ENCODE peak calls at places on chromosomes 12 and 14, in five cellular contexts. One of them, this sample, is unnamed.

GRCh38 chr12:89185889-89186288 is 166.4 kb downstream of the DUSP6 start:
- DNase-seq in stomach: no peak
- DNase-seq in endothelial cell of umbilical vein: no peak
- DNase-seq in GM23338: no peak
- DNase-seq in Panc1: no peak
- DNase-seq in this sample: no peak

GRCh38 chr12:75878382-75878720 is 153.2 kb downstream of the PHLDA1 start:
- DNase-seq in stomach: no peak
- DNase-seq in endothelial cell of umbilical vein: peak; percentile 68
- DNase-seq in GM23338: no peak
- DNase-seq in Panc1: no peak
- DNase-seq in this sample: no peak

GRCh38 chr14:103427485-103428443 is 42.5 kb downstream of the MARK3 start:
- DNase-seq in stomach: no peak
- DNase-seq in endothelial cell of umbilical vein: peak; percentile 14
- DNase-seq in GM23338: peak; percentile 83
- DNase-seq in Panc1: no peak
- DNase-seq in this sample: no peak

GRCh38 chr12:95277139-95277538 is 59.5 kb downstream of the VEZT start:
- DNase-seq in stomach: no peak
- DNase-seq in endothelial cell of umbilical vein: peak; percentile 96
- DNase-seq in GM23338: no peak
- DNase-seq in Panc1: no peak
- DNase-seq in this sample: no peak

GRCh38 chr14:99157676-99158075 is 114.3 kb downstream of the BCL11B start:
- DNase-seq in stomach: peak; percentile 7
- DNase-seq in endothelial cell of umbilical vein: no peak
- DNase-seq in GM23338: no peak
- DNase-seq in Panc1: no peak
- DNase-seq in this sample: no peak

GRCh38 chr14:74941676-74942097 is 13.7 kb downstream of the PGF start:
- DNase-seq in stomach: no peak
- DNase-seq in endothelial cell of umbilical vein: peak; percentile 53
- DNase-seq in GM23338: no peak
- DNase-seq in Panc1: no peak
- DNase-seq in this sample: peak; percentile 84

GRCh38 chr12:47779301-47779942 is 6.4 kb downstream of the SLC48A1 start:
- DNase-seq in stomach: peak; percentile 92
- DNase-seq in endothelial cell of umbilical vein: peak; percentile 88
- DNase-seq in GM23338: peak; percentile 97
- DNase-seq in Panc1: peak; percentile 76
- DNase-seq in this sample: peak; percentile 94

GRCh38 chr14:23123419-23123818 is 4.4 kb upstream of the CEBPE start:
- DNase-seq in stomach: peak; percentile 93
- DNase-seq in endothelial cell of umbilical vein: no peak
- DNase-seq in GM23338: no peak
- DNase-seq in Panc1: no peak
- DNase-seq in this sample: peak; percentile 76

GRCh38 chr12:57693317-57693658 is 644 bp upstream of the OS9 start:
- DNase-seq in stomach: no peak
- DNase-seq in endothelial cell of umbilical vein: no peak
- DNase-seq in GM23338: peak; percentile 6
- DNase-seq in Panc1: no peak
- DNase-seq in this sample: no peak

GRCh38 chr12:47973870-47974269 is 10.5 kb downstream of the TMEM106C start:
- DNase-seq in stomach: no peak
- DNase-seq in endothelial cell of umbilical vein: no peak
- DNase-seq in GM23338: no peak
- DNase-seq in Panc1: no peak
- DNase-seq in this sample: no peak

GRCh38 chr12:74170645-74171477 is 366.8 kb upstream of the ATXN7L3B start:
- DNase-seq in stomach: no peak
- DNase-seq in endothelial cell of umbilical vein: no peak
- DNase-seq in GM23338: no peak
- DNase-seq in Panc1: no peak
- DNase-seq in this sample: peak; percentile 51

GRCh38 chr12:121145221-121145620 is 12.5 kb downstream of the P2RX7 start:
- DNase-seq in stomach: no peak
- DNase-seq in endothelial cell of umbilical vein: peak; percentile 34
- DNase-seq in GM23338: no peak
- DNase-seq in Panc1: no peak
- DNase-seq in this sample: no peak

GRCh38 chr14:68386446-68386845 is 406.4 kb downstream of the ZFP36L1 start:
- DNase-seq in stomach: no peak
- DNase-seq in endothelial cell of umbilical vein: no peak
- DNase-seq in GM23338: no peak
- DNase-seq in Panc1: no peak
- DNase-seq in this sample: no peak

GRCh38 chr14:98867726-98868125 is 404.3 kb downstream of the BCL11B start:
- DNase-seq in stomach: no peak
- DNase-seq in endothelial cell of umbilical vein: no peak
- DNase-seq in GM23338: no peak
- DNase-seq in Panc1: no peak
- DNase-seq in this sample: no peak

GRCh38 chr12:49190317-49190716 is 1.4 kb upstream of the TUBA1A start:
- DNase-seq in stomach: no peak
- DNase-seq in endothelial cell of umbilical vein: no peak
- DNase-seq in GM23338: peak; percentile 38
- DNase-seq in Panc1: no peak
- DNase-seq in this sample: no peak

GRCh38 chr14:71361335-71361734 is 454.1 kb downstream of the PCNX1 start:
- DNase-seq in stomach: no peak
- DNase-seq in endothelial cell of umbilical vein: no peak
- DNase-seq in GM23338: no peak
- DNase-seq in Panc1: no peak
- DNase-seq in this sample: no peak

GRCh38 chr14:75566321-75566720 is 12.1 kb upstream of the FLVCR2 start:
- DNase-seq in stomach: no peak
- DNase-seq in endothelial cell of umbilical vein: no peak
- DNase-seq in GM23338: no peak
- DNase-seq in Panc1: peak; percentile 72
- DNase-seq in this sample: no peak

GRCh38 chr12:67006612-67007011 is 262.5 kb upstream of the CAND1 start:
- DNase-seq in stomach: no peak
- DNase-seq in endothelial cell of umbilical vein: no peak
- DNase-seq in GM23338: no peak
- DNase-seq in Panc1: no peak
- DNase-seq in this sample: no peak

GRCh38 chr12:102021540-102022246 is 40.1 kb downstream of the WASHC3 start:
- DNase-seq in stomach: no peak
- DNase-seq in endothelial cell of umbilical vein: no peak
- DNase-seq in GM23338: no peak
- DNase-seq in Panc1: no peak
- DNase-seq in this sample: no peak

GRCh38 chr12:9076733-9077575 is 38.8 kb downstream of the A2M start:
- DNase-seq in stomach: no peak
- DNase-seq in endothelial cell of umbilical vein: no peak
- DNase-seq in GM23338: peak; percentile 2
- DNase-seq in Panc1: no peak
- DNase-seq in this sample: no peak
- TF ChIP-seq POLR2AphosphoS5 in stomach: no peak
- TF ChIP-seq POLR2AphosphoS5 in endothelial cell of umbilical vein: no peak
- TF ChIP-seq POLR2AphosphoS5 in GM23338: no peak
- TF ChIP-seq POLR2AphosphoS5 in Panc1: no peak
- TF ChIP-seq POLR2AphosphoS5 in this sample: no peak

GRCh38 chr12:93415723-93416464 is 25.9 kb downstream of the UBE2N start:
- DNase-seq in stomach: no peak
- DNase-seq in endothelial cell of umbilical vein: no peak
- DNase-seq in GM23338: no peak
- DNase-seq in Panc1: no peak
- DNase-seq in this sample: no peak
- H3K27ac ChIP-seq in stomach: no peak overlapping the region
- H3K27ac ChIP-seq in endothelial cell of umbilical vein: no peak overlapping the region
- H3K27ac ChIP-seq in GM23338: no peak overlapping the region
- H3K27ac ChIP-seq in Panc1: no peak overlapping the region
- H3K27ac ChIP-seq in this sample: no peak overlapping the region

GRCh38 chr14:65168840-65169239 is 66.5 kb upstream of the MAX start:
- DNase-seq in stomach: no peak
- DNase-seq in endothelial cell of umbilical vein: no peak
- DNase-seq in GM23338: peak; percentile 27
- DNase-seq in Panc1: no peak
- DNase-seq in this sample: no peak
- H3K4me3 ChIP-seq in stomach: no peak overlapping the region
- H3K4me3 ChIP-seq in endothelial cell of umbilical vein: no peak overlapping the region
- H3K4me3 ChIP-seq in GM23338: no peak overlapping the region
- H3K4me3 ChIP-seq in Panc1: no peak overlapping the region
- H3K4me3 ChIP-seq in this sample: no peak overlapping the region

GRCh38 chr12:124774054-124774461 is 89.6 kb downstream of the SCARB1 start:
- DNase-seq in stomach: no peak
- DNase-seq in endothelial cell of umbilical vein: no peak
- DNase-seq in GM23338: no peak
- DNase-seq in Panc1: no peak
- DNase-seq in this sample: no peak
- TF ChIP-seq POLR2AphosphoS5 in stomach: no peak
- TF ChIP-seq POLR2AphosphoS5 in endothelial cell of umbilical vein: no peak
- TF ChIP-seq POLR2AphosphoS5 in GM23338: no peak
- TF ChIP-seq POLR2AphosphoS5 in Panc1: no peak
- TF ChIP-seq POLR2AphosphoS5 in this sample: no peak

DNA sequence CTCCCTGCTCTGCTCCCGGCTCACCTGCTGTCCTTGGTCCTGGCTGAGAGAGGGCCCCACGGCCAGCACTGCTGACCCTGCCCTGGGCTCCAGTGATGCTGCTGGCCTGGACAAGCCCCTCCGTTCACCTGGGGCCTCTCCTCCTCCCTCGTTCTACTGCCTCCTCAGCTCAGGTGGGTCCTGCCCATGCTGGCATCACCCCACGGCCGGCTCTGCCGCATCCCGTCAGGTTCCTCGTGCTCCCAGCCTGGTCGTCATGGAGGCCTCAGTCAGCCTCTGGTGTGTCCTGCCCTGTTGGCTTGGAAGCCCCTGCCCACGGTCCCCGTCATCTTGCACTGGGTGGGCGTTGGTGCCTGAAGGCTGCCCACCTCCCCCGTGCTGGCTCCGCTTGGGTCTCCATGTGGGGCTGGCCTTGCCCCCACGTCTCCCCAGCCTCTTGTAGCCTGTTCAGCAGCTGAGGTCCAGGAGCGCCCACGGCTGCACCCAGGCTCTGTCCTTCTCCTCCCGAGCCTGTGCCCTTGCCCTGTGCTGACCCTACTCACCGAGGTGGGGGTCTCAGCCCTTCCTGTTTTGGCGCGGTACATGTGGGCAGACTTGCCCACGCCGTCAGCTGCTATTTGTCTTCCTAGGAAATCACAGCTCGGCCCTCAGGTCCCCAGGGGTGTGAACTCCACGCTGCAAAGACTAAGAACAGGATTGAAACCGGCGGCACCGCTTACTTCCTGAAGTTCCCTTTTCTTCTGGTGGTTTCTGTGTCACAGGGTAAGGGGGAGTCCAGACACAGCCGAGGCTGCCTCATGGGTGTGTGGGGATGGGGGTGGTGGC is 121.6 kb downstream of the TMEM121 start:
- DNase-seq in stomach: no peak
- DNase-seq in endothelial cell of umbilical vein: no peak
- DNase-seq in GM23338: no peak
- DNase-seq in Panc1: no peak
- DNase-seq in this sample: no peak
- H3K27ac ChIP-seq in stomach: no peak overlapping the region
- H3K27ac ChIP-seq in endothelial cell of umbilical vein: no peak overlapping the region
- H3K27ac ChIP-seq in GM23338: no peak overlapping the region
- H3K27ac ChIP-seq in Panc1: no peak overlapping the region
- H3K27ac ChIP-seq in this sample: no peak overlapping the region

GRCh38 chr14:33796356-33796755 is 154.5 kb downstream of the EGLN3 start:
- DNase-seq in stomach: no peak
- DNase-seq in endothelial cell of umbilical vein: no peak
- DNase-seq in GM23338: no peak
- DNase-seq in Panc1: no peak
- DNase-seq in this sample: no peak

GRCh38 chr14:33791971-33792370 is 158.9 kb downstream of the EGLN3 start:
- DNase-seq in stomach: no peak
- DNase-seq in endothelial cell of umbilical vein: no peak
- DNase-seq in GM23338: no peak
- DNase-seq in Panc1: no peak
- DNase-seq in this sample: no peak

GRCh38 chr14:33792387-33793368 is 158.2 kb downstream of the EGLN3 start:
- DNase-seq in stomach: peak; percentile 85
- DNase-seq in endothelial cell of umbilical vein: peak; percentile 80
- DNase-seq in GM23338: peak; percentile 85
- DNase-seq in Panc1: peak; percentile 25
- DNase-seq in this sample: peak; percentile 90

GRCh38 chr14:33794791-33795300 is 156.0 kb downstream of the EGLN3 start:
- DNase-seq in stomach: no peak
- DNase-seq in endothelial cell of umbilical vein: peak; percentile 7
- DNase-seq in GM23338: no peak
- DNase-seq in Panc1: no peak
- DNase-seq in this sample: no peak

DNA sequence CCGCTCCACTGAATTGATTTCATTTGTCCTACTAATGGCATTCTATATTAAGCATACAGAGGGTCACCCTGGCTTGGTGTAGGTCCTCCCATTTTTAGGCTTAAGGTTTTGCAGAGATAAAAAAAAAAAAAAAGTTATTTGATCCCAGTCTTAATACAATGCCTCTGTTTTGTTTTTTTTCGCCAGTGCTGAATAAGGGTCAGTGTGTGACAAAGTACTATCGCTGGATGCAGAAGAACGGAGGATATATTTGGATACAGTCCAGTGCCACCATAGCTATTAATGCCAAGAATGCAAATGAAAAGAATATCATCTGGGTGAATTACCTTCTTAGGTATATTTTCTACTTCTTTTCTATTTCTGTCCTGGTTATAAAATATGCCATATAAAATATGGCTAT is 157.2 kb downstream of the EGLN3 start:
- DNase-seq in stomach: no peak
- DNase-seq in endothelial cell of umbilical vein: no peak
- DNase-seq in GM23338: no peak
- DNase-seq in Panc1: no peak
- DNase-seq in this sample: no peak
- H3K4me3 ChIP-seq in stomach: no peak overlapping the region
- H3K4me3 ChIP-seq in endothelial cell of umbilical vein: no peak overlapping the region
- H3K4me3 ChIP-seq in GM23338: no peak overlapping the region
- H3K4me3 ChIP-seq in Panc1: no peak overlapping the region
- H3K4me3 ChIP-seq in this sample: no peak overlapping the region

This sample was measured in sigmoid colon.